ENCODE peak calls at places on chromosomes 2 and 18, in eight cellular contexts. N, M, D, L, W, P, A and Z are unnamed samples.

GRCh38 chr2:156673271-156673615 is 237.1 kb downstream of the GPD2 start:
- DNase-seq in N (no peak), M (no peak), D (no peak), L (no peak), W (no peak), P (no peak), A (no peak), Z (no peak)

GRCh38 chr2:68594674-68595492 is 48.5 kb upstream of the PROKR1 start:
- DNase-seq in N (peak; percentile 53), M (peak; percentile 68), D (peak; percentile 37), L (no peak), W (no peak), P (peak; percentile 49), A (peak; percentile 21), Z (peak; percentile 36)

GRCh38 chr2:240556553-240557100 is 1.2 kb downstream of the ANKMY1 start:
- DNase-seq in N (peak; percentile 84), M (no peak), D (peak; percentile 46), L (no peak), W (no peak), P (peak; percentile 63), A (no peak), Z (peak; percentile 59)

GRCh38 chr2:100935372-100935752 is 66.7 kb upstream of the RPL31 start:
- DNase-seq in N (no peak), M (peak; percentile 6), D (no peak), L (no peak), W (no peak), P (no peak), A (no peak), Z (no peak)

GRCh38 chr18:68429809-68430208 is 285.1 kb downstream of the TMX3 start:
- DNase-seq in N (no peak), M (no peak), D (no peak), L (no peak), W (no peak), P (no peak), A (no peak), Z (no peak)

GRCh38 chr2:161983896-161984295 is 90.1 kb downstream of the DPP4 start:
- DNase-seq in N (no peak), M (no peak), D (no peak), L (no peak), W (no peak), P (no peak), A (no peak), Z (no peak)

GRCh38 chr18:41917199-41917598 is 37.8 kb upstream of the PIK3C3 start:
- DNase-seq in N (no peak), M (no peak), D (no peak), L (no peak), W (no peak), P (no peak), A (no peak), Z (no peak)

GRCh38 chr18:46278481-46279465 is 174.6 kb downstream of the HAUS1 start:
- DNase-seq in N (no peak), M (no peak), D (no peak), L (no peak), W (no peak), P (no peak), A (no peak), Z (no peak)

DNA sequence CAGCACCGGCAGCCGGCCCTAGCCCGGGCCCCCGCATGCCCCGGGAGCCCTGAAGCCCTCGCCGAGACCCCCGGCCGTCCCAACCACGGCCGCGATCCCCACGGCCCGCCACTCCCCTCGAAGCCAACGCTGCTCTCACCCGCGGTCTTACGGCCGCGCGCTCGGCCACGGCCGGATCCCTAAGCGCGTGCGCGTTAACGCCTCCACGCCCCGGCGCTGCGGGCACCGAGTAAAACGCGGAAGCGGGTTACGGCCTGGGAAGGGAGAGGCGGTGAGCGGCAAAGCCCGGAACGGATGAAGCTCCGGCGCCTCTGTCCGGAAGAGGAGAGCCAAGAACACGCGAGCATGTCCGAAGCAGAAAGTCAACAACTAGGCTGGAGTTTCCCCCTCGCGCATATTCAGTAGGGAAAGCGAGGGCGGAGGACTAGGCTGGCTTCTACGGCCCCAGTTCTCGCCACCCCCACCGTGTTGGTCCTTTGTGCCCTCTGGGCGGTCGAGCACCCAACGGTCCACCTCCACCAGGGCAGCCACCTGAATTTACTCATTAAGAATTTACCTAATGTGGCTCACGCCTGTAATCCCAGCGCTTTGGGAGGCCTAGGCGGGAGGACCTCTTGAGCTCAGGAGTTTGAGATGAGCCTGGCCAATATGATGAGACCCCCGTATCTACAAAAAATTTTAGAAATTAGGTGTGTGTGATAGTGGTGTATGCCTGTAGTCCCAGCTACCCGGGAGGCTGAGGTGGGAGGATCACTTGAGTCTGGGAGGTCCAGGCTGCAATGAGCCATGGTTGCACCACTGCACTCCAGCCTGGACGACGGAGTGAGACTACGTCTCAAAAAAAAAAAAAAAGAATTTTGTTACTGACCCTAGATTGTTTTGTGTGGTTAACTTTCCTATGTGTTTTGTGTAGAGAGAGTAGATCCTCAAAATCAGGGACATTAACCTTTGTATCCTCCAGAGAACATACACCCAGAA is at the start of gene KANSL3:
- DNase-seq in N (peak; percentile 93), M (peak; percentile 93), D (peak; percentile 92), L (peak; percentile 73), W (peak; percentile 86), P (peak; percentile 94), A (peak; percentile 94), Z (peak; percentile 94)
- TF ChIP-seq CTCF in N (no peak), M (no peak), D (no peak), L (peak; percentile 29), W (peak; percentile 54), P (no peak), A (no peak), Z (no peak)

GRCh38 chr2:61633250-61633649 is 95.1 kb upstream of the XPO1 start:
- DNase-seq in N (no peak), M (no peak), D (no peak), L (no peak), W (no peak), P (no peak), A (no peak), Z (no peak)
- TF ChIP-seq CTCF in N (no peak), M (no peak), D (no peak), L (peak; percentile 30), W (no peak), P (no peak), A (no peak), Z (no peak)

DNA sequence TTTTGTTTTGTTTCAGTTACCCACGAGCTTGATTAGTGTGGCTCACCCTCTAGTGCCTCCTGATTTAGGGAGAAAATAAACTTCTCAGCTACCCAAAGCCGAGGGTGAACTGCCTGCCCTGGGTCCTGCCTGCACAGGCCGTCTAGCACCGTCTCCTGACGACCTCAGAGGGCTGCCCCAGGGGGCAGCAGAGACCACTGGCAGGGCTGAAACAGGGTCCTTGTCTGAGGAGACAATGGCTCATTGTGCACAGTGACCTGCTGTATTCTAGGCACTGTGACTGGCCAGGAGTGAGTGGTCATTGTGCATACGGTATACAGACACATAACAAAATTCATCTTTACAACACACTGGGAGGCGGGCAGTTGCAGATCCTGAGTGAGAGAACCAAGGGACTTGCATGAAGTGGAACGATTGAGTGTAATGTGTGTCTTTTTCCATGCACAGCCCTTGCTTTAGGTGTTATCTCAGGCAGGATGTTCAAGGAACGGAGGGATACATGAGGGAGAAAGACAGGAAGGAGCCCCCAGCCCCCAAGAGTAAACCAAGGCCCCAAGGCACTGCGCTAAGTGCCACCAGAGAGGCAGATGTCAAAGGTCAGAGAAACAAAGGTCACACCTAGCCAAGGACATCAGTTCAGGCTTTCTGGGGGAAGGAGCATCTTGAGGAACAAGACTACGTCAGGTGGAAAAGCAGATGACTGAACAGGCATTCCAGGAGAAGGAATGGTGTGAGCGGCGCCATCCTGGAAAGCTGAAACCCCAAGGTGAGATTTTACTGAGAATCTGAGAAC is 421.3 kb downstream of the LPIN1 start:
- DNase-seq in N (no peak), M (no peak), D (peak; percentile 43), L (peak; percentile 79), W (no peak), P (no peak), A (no peak), Z (no peak)
- TF ChIP-seq CTCF in N (no peak), M (no peak), D (peak; percentile 50), L (peak; percentile 88), W (no peak), P (peak; percentile 45), A (no peak), Z (no peak)

GRCh38 chr18:12423820-12424219 is 16.1 kb downstream of the PRELID3A start:
- DNase-seq in N (no peak), M (no peak), D (no peak), L (no peak), W (no peak), P (no peak), A (no peak), Z (no peak)

GRCh38 chr18:12421732-12422131 is 14.0 kb downstream of the PRELID3A start:
- DNase-seq in N (no peak), M (no peak), D (no peak), L (no peak), W (no peak), P (no peak), A (no peak), Z (no peak)

GRCh38 chr18:12424252-12424651 is 16.5 kb downstream of the PRELID3A start:
- DNase-seq in N (no peak), M (no peak), D (no peak), L (no peak), W (no peak), P (no peak), A (no peak), Z (no peak)

GRCh38 chr18:12423393-12423792 is 15.7 kb downstream of the PRELID3A start:
- DNase-seq in N (no peak), M (no peak), D (no peak), L (no peak), W (no peak), P (no peak), A (no peak), Z (no peak)

DNA sequence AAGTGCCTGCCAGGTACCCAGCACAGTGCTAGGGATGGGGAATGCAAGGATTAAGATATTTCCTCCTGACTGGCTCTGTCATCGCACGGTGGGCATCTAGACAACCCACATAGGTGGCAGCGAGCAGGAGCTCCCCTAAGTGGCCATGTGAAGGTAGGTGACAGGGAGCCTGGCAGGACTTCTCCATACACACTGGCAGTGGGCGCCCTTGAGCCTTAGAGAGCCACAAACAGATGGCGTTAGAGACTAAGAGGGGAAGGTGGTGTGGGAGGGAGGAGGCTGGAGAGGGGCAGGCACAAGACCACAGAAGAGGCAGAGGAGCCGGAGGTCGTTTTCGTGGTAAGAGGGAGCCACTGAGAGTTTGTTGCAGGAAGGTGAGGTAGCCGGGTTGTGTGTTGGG is 15.2 kb downstream of the PRELID3A start:
- DNase-seq in N (peak; percentile 57), M (no peak), D (no peak), L (no peak), W (no peak), P (no peak), A (no peak), Z (no peak)
- TF ChIP-seq CTCF in N (peak; percentile 19), M (no peak), D (no peak), L (no peak), W (no peak), P (no peak), A (no peak), Z (no peak)

DNA sequence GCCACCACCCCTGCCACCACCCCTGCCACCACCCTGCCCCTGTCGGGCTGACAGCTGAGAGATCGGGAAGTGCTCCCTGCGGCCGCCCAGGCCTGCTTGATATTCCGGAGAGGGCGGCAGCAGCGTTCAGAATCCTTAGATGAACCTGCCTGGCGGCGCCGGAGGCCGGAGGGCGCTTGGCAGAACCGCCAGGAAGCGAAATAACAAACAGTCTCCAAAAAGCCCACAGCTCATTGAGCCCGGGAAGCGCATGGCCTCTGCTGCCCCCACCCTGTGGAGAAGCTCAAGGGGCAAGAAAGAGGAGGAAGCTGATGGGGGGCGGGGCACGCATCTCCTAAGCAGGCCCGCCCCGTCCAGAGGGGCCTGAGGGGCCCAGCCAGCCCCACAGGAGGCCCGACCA is 92.2 kb upstream of the MBOAT2 start:
- DNase-seq in N (no peak), M (peak; percentile 60), D (peak; percentile 42), L (peak; percentile 48), W (no peak), P (peak; percentile 72), A (no peak), Z (no peak)
- TF ChIP-seq CTCF in N (no peak), M (peak; percentile 9), D (no peak), L (peak; percentile 64), W (no peak), P (peak; percentile 40), A (no peak), Z (no peak)